ENCODE peak calls at places on chromosomes 12 and 14, in nine cellular contexts. N is A549, A is HepG2, Z is tibial nerve, B is transverse colon, G is stomach, R is K562, U is sigmoid colon, W is esophagus muscularis mucosa. X is an unnamed sample.

GRCh38 chr14:105876158-105876557 is 349.8 kb downstream of the TMEM121 start:
- DNase-seq in A (no peak), U (peak; percentile 34), W (no peak), B (no peak), Z (no peak), R (no peak), N (no peak), G (peak; percentile 11), X (no peak)

GRCh38 chr12:14239350-14239934 is 126.0 kb upstream of the ATF7IP start:
- DNase-seq in R (no peak), Z (no peak), U (no peak), A (peak; percentile 85), W (no peak), N (peak; percentile 47), G (no peak), B (no peak), X (no peak)

GRCh38 chr14:64338616-64339316 is 44.6 kb upstream of the ESR2 start:
- DNase-seq in B (peak; percentile 96), Z (peak; percentile 89), W (peak; percentile 96), N (peak; percentile 99), U (peak; percentile 98), R (peak; percentile 96), G (peak; percentile 94), A (peak; percentile 93), X (peak; percentile 92)

GRCh38 chr12:33942172-33942571 is 80.1 kb upstream of the ALG10 start:
- DNase-seq in U (no peak), R (no peak), N (no peak), Z (no peak), B (no peak), G (no peak), W (no peak), A (no peak), X (no peak)

GRCh38 chr12:3480744-3481143 is 10.3 kb upstream of the PRMT8 start:
- DNase-seq in B (no peak), Z (no peak), G (no peak), U (no peak), R (no peak), W (no peak), A (no peak), N (no peak), X (no peak)

GRCh38 chr12:116418551-116418950 is 140.6 kb upstream of the MAP1LC3B2 start:
- DNase-seq in N (no peak), U (no peak), A (no peak), R (no peak), Z (no peak), W (no peak), B (no peak), G (no peak), X (no peak)

GRCh38 chr12:53200458-53201169 is 6.4 kb downstream of the ITGB7 start:
- DNase-seq in A (no peak), W (no peak), R (no peak), U (peak; percentile 41), G (no peak), N (no peak), B (no peak), Z (no peak), X (no peak)

GRCh38 chr12:111359231-111359913 is 9.5 kb downstream of the PHETA1 start:
- DNase-seq in W (no peak), G (no peak), U (no peak), N (no peak), A (no peak), B (no peak), Z (no peak), R (no peak), X (no peak)

GRCh38 chr12:107586256-107586970 is 99.2 kb upstream of the PWP1 start:
- DNase-seq in R (no peak), G (no peak), B (no peak), Z (no peak), W (no peak), U (no peak), A (no peak), N (no peak), X (no peak)

GRCh38 chr12:101719566-101719965 is 19.7 kb downstream of the SYCP3 start:
- DNase-seq in Z (no peak), N (no peak), G (no peak), W (no peak), A (no peak), R (no peak), U (no peak), B (no peak), X (no peak)

GRCh38 chr12:84497819-84498218 is 414.8 kb downstream of the SLC6A15 start:
- DNase-seq in W (no peak), A (peak; percentile 15), Z (no peak), N (peak; percentile 35), R (no peak), G (no peak), U (no peak), B (no peak), X (no peak)

GRCh38 chr14:23578560-23579310 is at the start of gene JPH4:
- DNase-seq in Z (no peak), A (no peak), N (no peak), G (peak; percentile 9), B (no peak), U (peak; percentile 34), W (no peak), R (no peak), X (peak; percentile 65)

GRCh38 chr12:42426733-42427132 is 100.8 kb downstream of the PPHLN1 start:
- DNase-seq in B (no peak), A (no peak), N (peak; percentile 76), U (no peak), W (no peak), Z (no peak), R (peak; percentile 78), G (no peak), X (no peak)

DNA sequence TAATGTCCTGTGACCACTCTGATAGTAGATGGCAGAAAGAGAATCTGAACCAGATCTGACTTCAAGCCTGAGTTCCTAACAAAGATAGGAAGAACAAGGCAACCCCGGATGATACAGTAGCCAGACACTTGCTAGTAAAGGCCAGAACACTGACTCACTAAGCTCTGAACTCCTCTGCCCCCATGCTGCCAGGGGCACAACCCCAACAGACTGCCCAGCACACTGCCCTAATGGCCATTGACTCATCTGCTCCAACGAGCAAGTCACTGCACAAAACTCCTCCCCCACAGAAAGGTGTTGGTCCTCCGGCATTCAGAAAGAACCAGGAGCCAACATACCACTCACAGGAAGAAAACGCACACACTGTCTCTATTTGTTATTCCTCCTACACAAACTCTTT is 179.6 kb upstream of the NUDT4 start:
- DNase-seq in R (no peak), B (no peak), N (peak; percentile 83), A (peak; percentile 39), G (no peak), W (no peak), U (no peak), Z (no peak), X (no peak)
- TF ChIP-seq EP300 in R (no peak), B (no peak), N (no peak), A (no peak), G (no peak), W (no peak), U (no peak), Z (no peak), X (no peak)

GRCh38 chr12:132266370-132266769 is 63.0 kb downstream of the GALNT9 start:
- DNase-seq in N (no peak), W (no peak), G (no peak), U (no peak), R (no peak), A (no peak), Z (no peak), B (no peak), X (no peak)

GRCh38 chr12:132264086-132265010 is 65.0 kb downstream of the GALNT9 start:
- DNase-seq in N (no peak), W (no peak), U (no peak), B (no peak), G (no peak), Z (no peak), R (peak; percentile 39), A (no peak), X (no peak)

GRCh38 chr12:132263451-132264065 is 65.8 kb downstream of the GALNT9 start:
- DNase-seq in N (no peak), U (no peak), A (no peak), R (no peak), B (no peak), G (no peak), Z (no peak), W (no peak), X (no peak)

GRCh38 chr12:132266802-132267201 is 62.6 kb downstream of the GALNT9 start:
- DNase-seq in U (no peak), W (no peak), Z (no peak), G (no peak), A (no peak), N (no peak), B (no peak), R (no peak), X (no peak)

GRCh38 chr12:132265056-132265800 is 64.2 kb downstream of the GALNT9 start:
- DNase-seq in A (no peak), N (no peak), W (no peak), G (no peak), R (no peak), U (no peak), Z (no peak), B (no peak), X (no peak)
- TF ChIP-seq EP300 in A (no peak), N (no peak), W (no peak), G (no peak), R (no peak), U (no peak), Z (no peak), B (no peak), X (no peak)

GRCh38 chr12:88897723-88898122 is 317.5 kb upstream of the KITLG start:
- DNase-seq in W (no peak), R (no peak), G (no peak), N (no peak), B (no peak), Z (no peak), A (no peak), U (no peak), X (no peak)
- TF ChIP-seq EP300 in W (no peak), R (no peak), G (no peak), N (no peak), B (no peak), Z (no peak), A (no peak), U (no peak), X (no peak)

GRCh38 chr14:31749275-31749674 is 188.1 kb downstream of the NUBPL start:
- DNase-seq in U (no peak), W (no peak), B (no peak), A (no peak), G (no peak), Z (no peak), N (no peak), R (no peak), X (no peak)

GRCh38 chr14:31758941-31759340 is 197.7 kb downstream of the NUBPL start:
- DNase-seq in G (no peak), N (no peak), R (no peak), W (no peak), A (no peak), B (no peak), U (no peak), Z (no peak), X (no peak)

DNA sequence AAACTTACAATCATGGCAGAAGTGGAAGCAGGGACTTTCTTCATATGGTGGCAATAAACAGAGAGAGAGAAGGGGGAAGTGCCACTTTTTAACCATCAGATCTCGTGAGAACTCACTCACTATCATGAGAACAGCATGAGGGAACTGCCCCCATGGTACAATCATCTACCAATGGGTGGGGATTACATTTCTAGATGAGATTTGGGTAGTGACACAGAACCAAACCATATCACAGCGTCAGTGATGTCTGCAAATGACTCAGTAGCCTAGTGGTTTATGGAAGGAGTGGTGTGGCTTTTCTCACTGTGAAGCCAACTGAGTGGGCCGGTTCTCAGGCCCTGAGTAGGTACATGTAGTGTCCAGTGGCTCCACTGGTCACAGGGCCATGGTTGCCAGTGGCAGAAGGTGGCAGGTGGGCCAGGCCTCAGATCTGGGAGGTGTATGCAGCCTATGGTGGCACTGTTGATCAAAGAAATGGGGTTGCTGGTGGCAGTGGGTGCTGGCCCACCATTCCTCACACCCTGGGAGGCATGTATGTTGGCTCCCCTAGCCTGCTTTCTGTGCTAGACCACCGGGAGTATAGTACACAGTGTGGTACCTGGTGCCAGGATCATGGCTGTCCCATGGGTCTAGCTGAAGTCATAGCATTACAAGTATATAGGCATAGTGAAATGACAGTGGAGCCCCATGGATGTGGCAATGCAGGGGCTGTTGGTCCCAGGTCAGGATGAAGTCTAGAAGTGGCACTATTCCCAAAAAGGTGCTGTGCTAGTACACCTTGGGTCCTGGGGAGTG is 191.9 kb downstream of the NUBPL start:
- DNase-seq in B (no peak), R (no peak), Z (no peak), U (no peak), A (no peak), W (no peak), G (no peak), N (no peak), X (no peak)
- TF ChIP-seq EP300 in B (no peak), R (no peak), Z (no peak), U (no peak), A (no peak), W (no peak), G (no peak), N (no peak), X (no peak)

X was measured in ovary.